ENCODE peak calls at places on chromosome 17, in six cellular contexts. H, W, F, N, J and B are unnamed samples.

GRCh38 chr17:63838586-63839184 is 3.8 kb downstream of the SMARCD2 start:
- DNase-seq in F (peak), H (no peak), J (no peak), N (no peak), W (no peak), B (no peak)

GRCh38 chr17:37339321-37339720 is 36.5 kb upstream of the C17orf78 start:
- DNase-seq in H (no peak), F (no peak), W (no peak), N (no peak), J (no peak), B (no peak)

GRCh38 chr17:30517786-30518185 is 40.6 kb downstream of the GOSR1 start:
- DNase-seq in W (no peak), H (no peak), N (no peak), J (no peak), F (no peak), B (no peak)

GRCh38 chr17:31754239-31754945 is 104.7 kb downstream of the COPRS start:
- DNase-seq in F (no peak), W (peak), H (no peak), N (no peak), J (no peak), B (peak)

GRCh38 chr17:2023692-2024571 is 1.2 kb downstream of the RTN4RL1 start:
- DNase-seq in J (peak), F (no peak), N (no peak), H (peak), W (no peak), B (no peak)

GRCh38 chr17:36494674-36495073 is 8.2 kb downstream of the ZNHIT3 start:
- DNase-seq in J (no peak), W (no peak), N (no peak), F (no peak), H (no peak), B (no peak)

GRCh38 chr17:21029032-21029431 is 13.8 kb downstream of the USP22 start:
- DNase-seq in N (no peak), F (no peak), H (no peak), W (no peak), J (no peak), B (no peak)

GRCh38 chr17:33053641-33054040 is 62.0 kb downstream of the SPACA3 start:
- DNase-seq in F (no peak), W (no peak), N (no peak), H (no peak), J (no peak), B (no peak)

GRCh38 chr17:12574525-12574924 is 91.2 kb upstream of the MYOCD start:
- DNase-seq in W (no peak), H (no peak), F (no peak), J (no peak), N (no peak), B (no peak)

GRCh38 chr17:4497101-4497824 is 1.4 kb upstream of the SPNS2 start:
- DNase-seq in N (no peak), H (no peak), J (peak), F (no peak), W (no peak), B (peak)

GRCh38 chr17:55264640-55265298 is at the start of gene HLF:
- DNase-seq in N (peak), J (peak), H (peak), F (peak), W (no peak), B (peak)

GRCh38 chr17:44610871-44611270 is 45.4 kb upstream of the MEIOC start:
- DNase-seq in N (no peak), J (no peak), H (peak), F (no peak), W (no peak), B (no peak)

GRCh38 chr17:76263896-76264295 is 1.3 kb upstream of the UBALD2 start:
- DNase-seq in N (no peak), J (no peak), F (no peak), H (no peak), W (no peak), B (no peak)

GRCh38 chr17:1109606-1110523 is 69.9 kb downstream of the ABR start:
- DNase-seq in J (no peak), N (no peak), H (no peak), W (no peak), F (peak), B (no peak)

GRCh38 chr17:81386646-81387234 is 8.5 kb upstream of the BAHCC1 start:
- DNase-seq in F (no peak), H (no peak), W (no peak), J (no peak), N (no peak), B (no peak)

GRCh38 chr17:7173687-7174602 is 5.2 kb downstream of the ASGR1 start:
- DNase-seq in J (peak), H (peak), F (peak), N (peak), W (no peak), B (no peak)

GRCh38 chr17:2398655-2399571 is 1.9 kb downstream of the MNT start:
- DNase-seq in N (no peak), W (no peak), J (no peak), F (peak), H (peak), B (no peak)

GRCh38 chr17:82929011-82929622 is 89.3 kb upstream of the ZNF750 start:
- DNase-seq in F (peak), J (no peak), W (no peak), H (no peak), N (no peak), B (no peak)

GRCh38 chr17:74016504-74016903 is 187.0 kb upstream of the RPL38 start:
- DNase-seq in W (no peak), J (no peak), N (no peak), H (no peak), F (no peak), B (no peak)

GRCh38 chr17:20983359-20983637 is 59.5 kb downstream of the USP22 start:
- DNase-seq in F (no peak), H (no peak), W (no peak), J (no peak), N (no peak), B (no peak)

GRCh38 chr17:39639566-39640458 is 2.9 kb downstream of the STARD3 start:
- DNase-seq in W (no peak), F (no peak), J (no peak), H (no peak), N (no peak), B (no peak)

GRCh38 chr17:65572186-65572580 is 10.7 kb upstream of the AXIN2 start:
- DNase-seq in H (no peak), W (no peak), N (no peak), J (no peak), F (no peak), B (no peak)

GRCh38 chr17:40062347-40063033 is at the start of gene THRA:
- DNase-seq in J (peak), H (no peak), F (peak), N (peak), W (no peak), B (no peak)

GRCh38 chr17:76586741-76587487 is 1.3 kb upstream of the ST6GALNAC2 start:
- DNase-seq in W (no peak), J (no peak), N (no peak), H (no peak), F (no peak), B (no peak)

GRCh38 chr17:4108397-4108796 is 34.4 kb downstream of the ZZEF1 start:
- DNase-seq in W (no peak), J (no peak), F (no peak), H (no peak), N (no peak), B (no peak)

GRCh38 chr17:80166446-80166845 is 3.4 kb upstream of the CARD14 start:
- DNase-seq in J (no peak), F (no peak), N (no peak), H (no peak), W (no peak), B (no peak)

GRCh38 chr17:17305282-17305801 is 2.2 kb downstream of the NT5M start:
- DNase-seq in W (no peak), J (peak), N (peak), H (peak), F (peak), B (no peak)

GRCh38 chr17:67474081-67474661 is 97.1 kb downstream of the PITPNC1 start:
- DNase-seq in J (no peak), W (no peak), H (no peak), F (no peak), N (no peak), B (no peak)